ENCODE peak calls at places on chromosome 6, in four cellular contexts. One of them, this sample, is unnamed. For H3K27me3, the result is how much of the 10 kb centered on the place peaks cover.

GRCh38 chr6:13336553-13336952 is 8.2 kb upstream of the TBC1D7 start:
- DNase-seq in heart left ventricle: peak
- DNase-seq in stomach: peak
- DNase-seq in transverse colon: peak
- DNase-seq in this sample: peak

GRCh38 chr6:69913361-69913760 is 47.0 kb downstream of the COL19A1 start:
- DNase-seq in heart left ventricle: no peak
- DNase-seq in transverse colon: no peak
- DNase-seq in stomach: no peak
- DNase-seq in this sample: no peak

GRCh38 chr6:141421378-141421777 is 711.3 kb upstream of the GJE1 start:
- DNase-seq in transverse colon: no peak
- DNase-seq in heart left ventricle: no peak
- DNase-seq in stomach: no peak
- DNase-seq in this sample: no peak

GRCh38 chr6:145275019-145275418 is 460.3 kb downstream of the EPM2A start:
- DNase-seq in transverse colon: no peak
- DNase-seq in stomach: no peak
- DNase-seq in heart left ventricle: no peak
- DNase-seq in this sample: no peak

GRCh38 chr6:168133707-168134398 is 54.8 kb upstream of the FRMD1 start:
- DNase-seq in heart left ventricle: no peak
- DNase-seq in transverse colon: no peak
- DNase-seq in stomach: no peak
- DNase-seq in this sample: peak

GRCh38 chr6:20661721-20662120 is 127.5 kb downstream of the CDKAL1 start:
- DNase-seq in heart left ventricle: no peak
- DNase-seq in transverse colon: no peak
- DNase-seq in stomach: no peak
- DNase-seq in this sample: no peak

GRCh38 chr6:106702451-106703110 is 73.2 kb downstream of the QRSL1 start:
- DNase-seq in transverse colon: peak
- DNase-seq in stomach: peak
- DNase-seq in heart left ventricle: no peak
- DNase-seq in this sample: no peak

GRCh38 chr6:34292954-34293353 is 44.1 kb upstream of the SMIM29 start:
- DNase-seq in heart left ventricle: no peak
- DNase-seq in stomach: no peak
- DNase-seq in transverse colon: no peak
- DNase-seq in this sample: no peak

GRCh38 chr6:142047934-142048592 is 84.7 kb upstream of the GJE1 start:
- DNase-seq in transverse colon: no peak
- DNase-seq in stomach: no peak
- DNase-seq in heart left ventricle: no peak
- DNase-seq in this sample: no peak

GRCh38 chr6:170038251-170038650 is 252.6 kb downstream of the DLL1 start:
- DNase-seq in stomach: peak
- DNase-seq in transverse colon: no peak
- DNase-seq in heart left ventricle: no peak
- DNase-seq in this sample: no peak

GRCh38 chr6:44524491-44525227 is 137.2 kb downstream of the CDC5L start:
- DNase-seq in transverse colon: no peak
- DNase-seq in heart left ventricle: no peak
- DNase-seq in stomach: no peak
- DNase-seq in this sample: no peak

GRCh38 chr6:35392773-35393672 is 50.7 kb downstream of the PPARD start:
- DNase-seq in heart left ventricle: no peak
- DNase-seq in stomach: no peak
- DNase-seq in transverse colon: no peak
- DNase-seq in this sample: no peak

GRCh38 chr6:47111685-47112084 is 69.6 kb upstream of the ADGRF1 start:
- DNase-seq in heart left ventricle: no peak
- DNase-seq in transverse colon: peak
- DNase-seq in stomach: no peak
- DNase-seq in this sample: no peak

GRCh38 chr6:169723991-169724553 is at the start of gene PHF10:
- DNase-seq in stomach: peak
- DNase-seq in heart left ventricle: peak
- DNase-seq in transverse colon: peak
- DNase-seq in this sample: peak

GRCh38 chr6:109772961-109773431 is 81.9 kb downstream of the FIG4 start:
- DNase-seq in stomach: peak
- DNase-seq in transverse colon: no peak
- DNase-seq in heart left ventricle: peak
- DNase-seq in this sample: no peak

DNA sequence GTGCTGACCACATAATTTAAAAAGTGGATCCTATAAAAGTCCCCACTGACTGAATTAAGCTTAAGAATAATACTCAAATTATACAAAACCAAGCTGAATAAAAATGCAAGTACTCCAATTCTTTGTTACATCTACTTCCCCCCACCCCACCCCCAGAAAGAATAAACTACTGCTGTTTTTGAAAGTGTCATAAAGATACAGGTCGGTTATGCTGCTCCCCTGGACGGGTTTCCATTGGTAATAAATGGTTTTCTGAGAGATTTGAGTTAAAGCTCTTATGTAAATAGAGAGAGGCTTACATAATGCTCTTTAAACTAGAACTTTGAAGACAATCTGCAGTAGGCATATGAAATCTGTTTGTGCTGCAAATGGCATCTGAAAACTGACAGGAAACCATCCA is 10.9 kb upstream of the POU3F2 start:
- DNase-seq in heart left ventricle: no peak
- DNase-seq in stomach: no peak
- DNase-seq in transverse colon: no peak
- DNase-seq in this sample: no peak
- H3K27me3 ChIP-seq in heart left ventricle: half or more
- H3K27me3 ChIP-seq in stomach: half or more
- H3K27me3 ChIP-seq in transverse colon: half or more
- H3K27me3 ChIP-seq in this sample: under half

GRCh38 chr6:74319292-74319691 is 623.3 kb downstream of the CD109 start:
- DNase-seq in stomach: no peak
- DNase-seq in transverse colon: no peak
- DNase-seq in heart left ventricle: no peak
- DNase-seq in this sample: no peak

GRCh38 chr6:74320715-74321114 is 624.7 kb downstream of the CD109 start:
- DNase-seq in heart left ventricle: no peak
- DNase-seq in stomach: no peak
- DNase-seq in transverse colon: no peak
- DNase-seq in this sample: no peak

GRCh38 chr6:74320076-74320475 is 624.1 kb downstream of the CD109 start:
- DNase-seq in transverse colon: no peak
- DNase-seq in stomach: no peak
- DNase-seq in heart left ventricle: no peak
- DNase-seq in this sample: no peak

DNA sequence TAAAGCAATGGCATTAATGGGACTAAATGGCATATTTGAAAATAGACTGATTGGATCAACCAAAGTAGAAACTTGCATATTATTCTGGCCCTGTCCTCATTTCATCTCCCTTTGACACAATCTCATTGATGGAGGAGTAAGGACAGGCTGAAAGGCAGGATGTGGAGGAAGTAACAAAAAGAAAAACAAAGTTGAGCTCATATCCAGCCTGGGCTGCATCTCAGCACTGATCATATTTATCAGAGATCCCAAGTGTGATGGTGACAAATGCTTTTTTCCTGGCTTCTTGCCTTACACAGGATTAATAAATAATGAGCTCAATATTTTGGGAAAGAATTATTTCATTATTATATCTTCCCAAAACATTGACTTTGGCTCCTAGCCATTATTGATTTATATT is 622.7 kb downstream of the CD109 start:
- DNase-seq in stomach: no peak
- DNase-seq in heart left ventricle: no peak
- DNase-seq in transverse colon: no peak
- DNase-seq in this sample: no peak
- TF ChIP-seq POLR2A in stomach: no peak
- TF ChIP-seq POLR2A in heart left ventricle: no peak
- TF ChIP-seq POLR2A in transverse colon: no peak
- TF ChIP-seq POLR2A in this sample: no peak

DNA sequence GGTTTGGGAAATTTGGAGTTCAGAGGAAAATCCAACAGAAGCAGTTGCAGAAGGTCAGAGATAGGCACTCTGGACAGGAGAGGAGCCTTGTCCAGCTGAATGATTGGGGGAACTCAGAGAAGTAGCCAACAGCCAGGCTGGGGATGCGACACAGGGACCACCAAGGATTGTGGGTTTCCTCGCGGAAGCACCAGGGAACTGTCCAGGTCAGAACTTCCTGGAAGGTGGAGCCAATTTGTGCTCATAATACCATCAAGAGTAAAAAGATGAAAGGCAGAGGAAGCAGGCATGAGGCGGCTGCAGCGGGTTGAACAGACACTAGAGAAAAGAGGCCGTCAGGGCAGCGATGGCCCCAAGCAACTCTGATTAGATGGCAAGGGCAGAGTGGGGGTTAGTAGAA is 33.7 kb downstream of the MDFI start:
- DNase-seq in transverse colon: no peak
- DNase-seq in stomach: no peak
- DNase-seq in heart left ventricle: no peak
- DNase-seq in this sample: no peak
- H3K27me3 ChIP-seq in transverse colon: under half
- H3K27me3 ChIP-seq in stomach: under half
- H3K27me3 ChIP-seq in heart left ventricle: under half
- H3K27me3 ChIP-seq in this sample: under half

GRCh38 chr6:18154507-18155272 is at the start of gene TPMT:
- DNase-seq in heart left ventricle: no peak
- DNase-seq in stomach: peak
- DNase-seq in transverse colon: peak
- DNase-seq in this sample: no peak
- TF ChIP-seq POLR2A in heart left ventricle: no peak
- TF ChIP-seq POLR2A in stomach: peak
- TF ChIP-seq POLR2A in transverse colon: peak
- TF ChIP-seq POLR2A in this sample: peak

GRCh38 chr6:144062757-144063156 is 32.6 kb downstream of the SF3B5 start:
- DNase-seq in heart left ventricle: no peak
- DNase-seq in transverse colon: no peak
- DNase-seq in stomach: no peak
- DNase-seq in this sample: no peak
- H3K27me3 ChIP-seq in heart left ventricle: under half
- H3K27me3 ChIP-seq in transverse colon: under half
- H3K27me3 ChIP-seq in stomach: under half
- H3K27me3 ChIP-seq in this sample: under half

GRCh38 chr6:25710287-25710686 is 44.3 kb upstream of the SLC17A4 start:
- DNase-seq in transverse colon: no peak
- DNase-seq in heart left ventricle: no peak
- DNase-seq in stomach: no peak
- DNase-seq in this sample: peak

GRCh38 chr6:25703005-25703404 is 51.0 kb downstream of the SCGN start:
- DNase-seq in stomach: no peak
- DNase-seq in heart left ventricle: no peak
- DNase-seq in transverse colon: no peak
- DNase-seq in this sample: no peak

GRCh38 chr6:25709761-25710160 is 44.8 kb upstream of the SLC17A4 start:
- DNase-seq in heart left ventricle: no peak
- DNase-seq in transverse colon: no peak
- DNase-seq in stomach: no peak
- DNase-seq in this sample: no peak

GRCh38 chr6:25701807-25702206 is 49.8 kb downstream of the SCGN start:
- DNase-seq in transverse colon: no peak
- DNase-seq in stomach: no peak
- DNase-seq in heart left ventricle: no peak
- DNase-seq in this sample: no peak

DNA sequence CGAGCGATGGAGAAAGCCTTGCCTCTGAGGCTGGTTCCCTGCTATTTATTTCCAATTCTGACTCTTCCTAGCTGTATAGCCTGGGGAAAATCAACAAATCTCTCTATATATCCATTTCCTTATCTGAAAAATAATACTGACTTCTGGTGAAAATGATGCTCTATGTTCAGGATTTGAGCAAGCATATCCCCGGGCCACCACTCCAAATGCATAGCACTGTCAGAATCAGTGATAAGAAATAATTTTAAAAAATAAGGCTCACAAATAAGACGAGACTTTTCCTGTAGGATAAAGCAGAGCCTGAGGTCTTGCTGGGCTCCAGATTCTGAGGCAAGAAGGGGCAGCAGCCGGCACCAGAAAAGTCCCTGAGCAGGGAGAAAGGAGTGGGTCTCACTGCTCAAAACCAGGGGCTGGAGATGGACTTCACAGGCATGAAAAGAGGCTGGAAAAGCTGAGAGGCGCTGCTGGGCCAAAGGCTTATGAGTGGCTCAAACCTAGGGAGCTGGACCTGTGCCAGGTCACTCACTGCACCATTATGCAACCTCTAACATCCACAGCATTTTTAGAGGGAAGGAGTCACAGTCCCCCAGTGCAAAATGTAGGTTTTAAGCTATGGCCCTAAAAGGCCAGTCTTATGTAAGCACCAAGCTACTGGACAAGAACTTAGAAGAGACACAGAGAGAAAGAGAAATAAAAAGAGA is 48.1 kb upstream of the SLC17A4 start:
- DNase-seq in stomach: peak
- DNase-seq in heart left ventricle: no peak
- DNase-seq in transverse colon: no peak
- DNase-seq in this sample: no peak
- TF ChIP-seq POLR2A in stomach: no peak
- TF ChIP-seq POLR2A in heart left ventricle: no peak
- TF ChIP-seq POLR2A in transverse colon: no peak
- TF ChIP-seq POLR2A in this sample: no peak

This sample was measured in testis.